ENCODE peak calls at places on chromosome 18, in four cellular contexts. One of them, this sample, is unnamed.

GRCh38 chr18:23812566-23813440 is 123.5 kb downstream of the LAMA3 start:
- DNase-seq in NCI-H2081: no peak
- DNase-seq in neural crest cell: no peak
- DNase-seq in HTR-8/SVneo: peak
- DNase-seq in this sample: peak

GRCh38 chr18:51211552-51211951 is 14.1 kb upstream of the MEX3C start:
- DNase-seq in HTR-8/SVneo: no peak
- DNase-seq in NCI-H2081: no peak
- DNase-seq in neural crest cell: no peak
- DNase-seq in this sample: peak

GRCh38 chr18:53660306-53660705 is 564.2 kb downstream of the MBD2 start:
- DNase-seq in neural crest cell: no peak
- DNase-seq in NCI-H2081: no peak
- DNase-seq in HTR-8/SVneo: no peak
- DNase-seq in this sample: no peak

GRCh38 chr18:11310476-11311086 is 161.2 kb upstream of the PIEZO2 start:
- DNase-seq in HTR-8/SVneo: no peak
- DNase-seq in neural crest cell: peak
- DNase-seq in NCI-H2081: peak
- DNase-seq in this sample: peak

GRCh38 chr18:8224576-8224975 is 384.7 kb upstream of the RAB12 start:
- DNase-seq in HTR-8/SVneo: no peak
- DNase-seq in NCI-H2081: no peak
- DNase-seq in neural crest cell: no peak
- DNase-seq in this sample: no peak

GRCh38 chr18:31603335-31603734 is 11.7 kb downstream of the TTR start:
- DNase-seq in neural crest cell: no peak
- DNase-seq in NCI-H2081: no peak
- DNase-seq in HTR-8/SVneo: no peak
- DNase-seq in this sample: no peak

GRCh38 chr18:51437280-51438271 is 240.1 kb upstream of the MEX3C start:
- DNase-seq in HTR-8/SVneo: no peak
- DNase-seq in NCI-H2081: no peak
- DNase-seq in neural crest cell: no peak
- DNase-seq in this sample: no peak

GRCh38 chr18:11672846-11673454 is 16.1 kb upstream of the GNAL start:
- DNase-seq in HTR-8/SVneo: no peak
- DNase-seq in NCI-H2081: no peak
- DNase-seq in neural crest cell: no peak
- DNase-seq in this sample: no peak

GRCh38 chr18:25675123-25675850 is 323.3 kb upstream of the ZNF521 start:
- DNase-seq in HTR-8/SVneo: no peak
- DNase-seq in NCI-H2081: no peak
- DNase-seq in neural crest cell: no peak
- DNase-seq in this sample: no peak

GRCh38 chr18:46035701-46036680 is 36.1 kb downstream of the PSTPIP2 start:
- DNase-seq in NCI-H2081: no peak
- DNase-seq in neural crest cell: no peak
- DNase-seq in HTR-8/SVneo: no peak
- DNase-seq in this sample: no peak

GRCh38 chr18:369224-370010 is 101.6 kb upstream of the THOC1 start:
- DNase-seq in HTR-8/SVneo: no peak
- DNase-seq in NCI-H2081: no peak
- DNase-seq in neural crest cell: no peak
- DNase-seq in this sample: no peak

GRCh38 chr18:77061291-77061945 is 71.2 kb downstream of the MBP start:
- DNase-seq in NCI-H2081: no peak
- DNase-seq in neural crest cell: no peak
- DNase-seq in HTR-8/SVneo: no peak
- DNase-seq in this sample: no peak

GRCh38 chr18:73487956-73488355 is 620.2 kb upstream of the NETO1 start:
- DNase-seq in HTR-8/SVneo: no peak
- DNase-seq in neural crest cell: no peak
- DNase-seq in NCI-H2081: no peak
- DNase-seq in this sample: no peak

GRCh38 chr18:29644276-29644675 is 1398.3 kb downstream of the DSC3 start:
- DNase-seq in neural crest cell: no peak
- DNase-seq in NCI-H2081: no peak
- DNase-seq in HTR-8/SVneo: no peak
- DNase-seq in this sample: peak

GRCh38 chr18:58756148-58756547 is 84.9 kb downstream of the MALT1 start:
- DNase-seq in HTR-8/SVneo: no peak
- DNase-seq in neural crest cell: no peak
- DNase-seq in NCI-H2081: no peak
- DNase-seq in this sample: no peak

GRCh38 chr18:24702001-24702400 is 241.6 kb downstream of the HRH4 start:
- DNase-seq in HTR-8/SVneo: no peak
- DNase-seq in neural crest cell: no peak
- DNase-seq in NCI-H2081: no peak
- DNase-seq in this sample: no peak

GRCh38 chr18:32920796-32921787 is 148.3 kb upstream of the KLHL14 start:
- DNase-seq in HTR-8/SVneo: no peak
- DNase-seq in NCI-H2081: no peak
- DNase-seq in neural crest cell: no peak
- DNase-seq in this sample: peak

GRCh38 chr18:14086459-14087231 is 45.6 kb downstream of the ZNF519 start:
- DNase-seq in HTR-8/SVneo: peak
- DNase-seq in NCI-H2081: peak
- DNase-seq in neural crest cell: peak
- DNase-seq in this sample: no peak

GRCh38 chr18:42437646-42438045 is 482.6 kb downstream of the PIK3C3 start:
- DNase-seq in NCI-H2081: no peak
- DNase-seq in neural crest cell: no peak
- DNase-seq in HTR-8/SVneo: no peak
- DNase-seq in this sample: no peak

GRCh38 chr18:56323673-56324072 is 314.7 kb downstream of the TXNL1 start:
- DNase-seq in NCI-H2081: no peak
- DNase-seq in neural crest cell: no peak
- DNase-seq in HTR-8/SVneo: no peak
- DNase-seq in this sample: no peak

GRCh38 chr18:62759704-62760402 is 44.5 kb downstream of the PHLPP1 start:
- DNase-seq in HTR-8/SVneo: no peak
- DNase-seq in neural crest cell: no peak
- DNase-seq in NCI-H2081: no peak
- DNase-seq in this sample: no peak

GRCh38 chr18:72727038-72727690 is 140.6 kb downstream of the NETO1 start:
- DNase-seq in NCI-H2081: no peak
- DNase-seq in HTR-8/SVneo: no peak
- DNase-seq in neural crest cell: no peak
- DNase-seq in this sample: no peak

GRCh38 chr18:62164855-62165487 is 21.9 kb downstream of the PIGN start:
- DNase-seq in NCI-H2081: no peak
- DNase-seq in neural crest cell: no peak
- DNase-seq in HTR-8/SVneo: no peak
- DNase-seq in this sample: no peak

GRCh38 chr18:26547302-26548143 is 830 bp downstream of the KCTD1 start:
- DNase-seq in HTR-8/SVneo: no peak
- DNase-seq in NCI-H2081: no peak
- DNase-seq in neural crest cell: peak
- DNase-seq in this sample: no peak

GRCh38 chr18:62596145-62597005 is 73.5 kb downstream of the ZCCHC2 start:
- DNase-seq in HTR-8/SVneo: peak
- DNase-seq in neural crest cell: peak
- DNase-seq in NCI-H2081: no peak
- DNase-seq in this sample: no peak

This sample was measured in SJSA1.